ENCODE peak calls at places on chromosome 7, in six cellular contexts. T, I, Y, K, B and O are unnamed samples.

GRCh38 chr7:7732566-7733290 is 14.3 kb upstream of the RPA3 start:
- DNase-seq in T (no peak), I (no peak), Y (no peak), K (peak), B (no peak), O (peak)

GRCh38 chr7:23893942-23894890 is 184.2 kb downstream of the STK31 start:
- DNase-seq in T (no peak), I (no peak), Y (no peak), K (no peak), B (no peak), O (no peak)

GRCh38 chr7:2843191-2843685 is 870 bp downstream of the GNA12 start:
- DNase-seq in T (no peak), I (no peak), Y (no peak), K (no peak), B (no peak), O (no peak)

GRCh38 chr7:43199333-43199732 is 86.9 kb downstream of the HECW1 start:
- DNase-seq in T (no peak), I (no peak), Y (no peak), K (no peak), B (no peak), O (peak)

GRCh38 chr7:128920913-128921582 is 10.5 kb upstream of the KCP start:
- DNase-seq in T (no peak), I (no peak), Y (no peak), K (no peak), B (no peak), O (no peak)

GRCh38 chr7:87317691-87318245 is 27.7 kb upstream of the CROT start:
- DNase-seq in T (no peak), I (no peak), Y (no peak), K (no peak), B (no peak), O (no peak)

GRCh38 chr7:23653942-23654341 is 26.1 kb upstream of the FAM221A start:
- DNase-seq in T (no peak), I (no peak), Y (no peak), K (no peak), B (no peak), O (no peak)

GRCh38 chr7:158328376-158329013 is 259.1 kb downstream of the PTPRN2 start:
- DNase-seq in T (no peak), I (no peak), Y (no peak), K (no peak), B (no peak), O (no peak)

GRCh38 chr7:153324094-153324493 is 564.5 kb downstream of the ACTR3B start:
- DNase-seq in T (no peak), I (no peak), Y (no peak), K (no peak), B (no peak), O (no peak)

GRCh38 chr7:158488225-158488889 is 99.3 kb downstream of the PTPRN2 start:
- DNase-seq in T (no peak), I (no peak), Y (no peak), K (no peak), B (no peak), O (no peak)

GRCh38 chr7:17234398-17235021 is 63.9 kb upstream of the AHR start:
- DNase-seq in T (peak), I (no peak), Y (no peak), K (peak), B (peak), O (peak)

GRCh38 chr7:93860261-93860660 is 30.3 kb downstream of the TFPI2 start:
- DNase-seq in T (no peak), I (no peak), Y (no peak), K (no peak), B (no peak), O (no peak)

GRCh38 chr7:42224391-42225003 is 12.5 kb downstream of the GLI3 start:
- DNase-seq in T (no peak), I (no peak), Y (peak), K (no peak), B (no peak), O (no peak)

GRCh38 chr7:55964802-55965470 is 551 bp downstream of the NIPSNAP2 start:
- DNase-seq in T (peak), I (no peak), Y (peak), K (peak), B (peak), O (peak)
- TF ChIP-seq JUN in T (peak), I (no peak), Y (no peak), K (no peak), B (no peak), O (no peak)

GRCh38 chr7:593324-594115 is 73.9 kb upstream of the PDGFA start:
- DNase-seq in T (no peak), I (no peak), Y (no peak), K (no peak), B (no peak), O (no peak)
- TF ChIP-seq JUN in T (no peak), I (no peak), Y (no peak), K (no peak), B (no peak), O (no peak)

GRCh38 chr7:22329816-22330524 is 27.0 kb downstream of the RAPGEF5 start:
- DNase-seq in T (no peak), I (no peak), Y (no peak), K (no peak), B (no peak), O (no peak)
- TF ChIP-seq JUN in T (no peak), I (no peak), Y (no peak), K (no peak), B (no peak), O (no peak)

DNA sequence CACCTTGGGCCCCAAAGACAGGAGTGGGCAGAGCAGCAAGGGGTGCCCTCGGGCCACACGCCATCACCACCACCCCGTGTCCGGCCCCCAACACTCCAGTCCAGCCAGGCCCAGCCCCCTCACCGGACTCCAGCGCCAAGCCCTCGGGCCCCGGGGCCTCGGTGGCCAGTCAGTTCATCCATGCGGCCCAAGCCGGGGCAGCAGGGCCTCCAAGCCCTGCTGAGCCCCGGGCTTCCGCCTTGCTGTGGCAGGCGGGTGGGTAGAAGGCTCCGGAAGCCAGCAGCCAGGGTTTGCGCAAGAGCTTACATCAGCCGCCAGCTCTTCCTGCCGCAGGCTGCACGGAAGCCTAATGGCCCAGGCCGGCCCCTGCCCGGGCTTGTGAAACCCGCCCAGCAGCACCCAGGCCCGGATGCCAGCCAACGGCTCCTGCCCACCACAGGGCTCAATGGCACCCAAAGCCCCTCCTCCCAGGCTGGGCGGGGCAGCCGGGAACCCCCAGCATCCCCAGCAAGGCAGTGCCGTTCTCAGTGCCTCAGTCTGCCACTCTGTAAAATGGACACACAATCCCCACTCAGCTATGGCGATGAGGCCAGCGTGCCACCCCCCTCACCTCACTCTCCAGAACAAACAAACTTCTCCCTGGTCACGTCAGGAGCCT is 26.5 kb downstream of the TNRC18 start:
- DNase-seq in T (peak), I (no peak), Y (no peak), K (peak), B (no peak), O (peak)
- TF ChIP-seq JUN in T (peak), I (no peak), Y (no peak), K (no peak), B (no peak), O (no peak)

GRCh38 chr7:73971315-73971700 is 56.7 kb upstream of the ELN start:
- DNase-seq in T (no peak), I (no peak), Y (no peak), K (no peak), B (no peak), O (no peak)
- TF ChIP-seq JUN in T (no peak), I (no peak), Y (no peak), K (no peak), B (no peak), O (no peak)

GRCh38 chr7:12152196-12152918 is 58.7 kb upstream of the TMEM106B start:
- DNase-seq in T (no peak), I (no peak), Y (no peak), K (no peak), B (no peak), O (no peak)
- TF ChIP-seq JUN in T (no peak), I (no peak), Y (no peak), K (no peak), B (no peak), O (no peak)

DNA sequence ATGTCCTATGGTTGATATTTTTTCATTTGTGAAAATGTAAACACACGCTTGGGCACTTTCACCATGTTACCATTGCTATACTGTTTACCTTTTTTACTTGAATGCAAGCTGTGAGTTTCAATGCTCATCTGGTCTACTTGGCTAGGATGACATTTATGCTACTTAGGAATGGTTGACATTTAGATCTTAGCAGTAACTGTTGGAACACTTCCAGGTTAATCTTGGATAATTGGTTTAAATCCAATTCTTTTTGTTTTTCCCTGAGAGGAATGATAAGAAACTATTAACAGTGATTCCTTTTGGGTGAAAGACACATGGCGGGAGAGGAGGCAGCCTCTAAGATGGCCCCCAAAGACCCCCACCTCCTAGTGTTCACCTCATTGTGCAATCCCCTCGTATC is 51.4 kb upstream of the AMPH start:
- DNase-seq in T (no peak), I (no peak), Y (no peak), K (no peak), B (no peak), O (no peak)
- TF ChIP-seq JUN in T (no peak), I (no peak), Y (no peak), K (no peak), B (no peak), O (no peak)

GRCh38 chr7:74525881-74526280 is 72.2 kb downstream of the GTF2IRD1 start:
- DNase-seq in T (no peak), I (peak), Y (peak), K (no peak), B (no peak), O (no peak)
- TF ChIP-seq JUN in T (no peak), I (no peak), Y (no peak), K (no peak), B (no peak), O (no peak)

GRCh38 chr7:144009361-144009760 is 9.2 kb downstream of the OR6B1 start:
- DNase-seq in T (no peak), I (no peak), Y (no peak), K (no peak), B (no peak), O (no peak)

GRCh38 chr7:144006029-144006428 is 5.9 kb downstream of the OR6B1 start:
- DNase-seq in T (no peak), I (no peak), Y (no peak), K (no peak), B (no peak), O (no peak)

GRCh38 chr7:144011458-144012230 is 11.5 kb downstream of the OR6B1 start:
- DNase-seq in T (peak), I (no peak), Y (no peak), K (peak), B (peak), O (no peak)
- TF ChIP-seq JUN in T (no peak), I (no peak), Y (no peak), K (no peak), B (no peak), O (no peak)